ENCODE peak calls at places on chromosomes 3 and 15, in seven cellular contexts. S, Y, B, M, G, V and L are unnamed samples.

GRCh38 chr3:38713121-38713520 is 63.6 kb upstream of the SCN5A start:
- DNase-seq in S (no peak), G (no peak), V (no peak), Y (no peak), B (no peak), M (no peak), L (no peak)

GRCh38 chr3:16884084-16884747 is 539 bp upstream of the PLCL2 start:
- DNase-seq in M (peak), B (peak), V (peak), S (peak), G (no peak), Y (peak), L (peak)

GRCh38 chr3:42486814-42487569 is 15.5 kb upstream of the VIPR1 start:
- DNase-seq in G (no peak), B (no peak), S (no peak), V (no peak), Y (no peak), M (no peak), L (no peak)

GRCh38 chr3:52005571-52005986 is 9.9 kb upstream of the RPL29 start:
- DNase-seq in B (no peak), M (no peak), Y (peak), S (no peak), V (peak), G (peak), L (no peak)

GRCh38 chr15:74785716-74786032 is 3.8 kb downstream of the CSK start:
- DNase-seq in B (no peak), M (no peak), V (no peak), G (no peak), S (no peak), Y (no peak), L (no peak)

GRCh38 chr3:187209501-187209900 is 12.2 kb downstream of the RTP1 start:
- DNase-seq in B (no peak), Y (no peak), V (no peak), S (no peak), M (no peak), G (no peak), L (no peak)

GRCh38 chr15:90592144-90592887 is 62.6 kb downstream of the CRTC3 start:
- DNase-seq in V (no peak), M (no peak), S (no peak), G (no peak), B (no peak), Y (no peak), L (no peak)

GRCh38 chr15:42071717-42072116 is 22.6 kb downstream of the PLA2G4D start:
- DNase-seq in V (no peak), S (no peak), B (no peak), Y (no peak), M (no peak), G (no peak), L (no peak)

GRCh38 chr3:53102601-53103147 is 27.6 kb downstream of the RFT1 start:
- DNase-seq in B (no peak), M (no peak), S (no peak), G (no peak), Y (no peak), V (no peak), L (no peak)

GRCh38 chr3:187551419-187551818 is 118.8 kb downstream of the SST start:
- DNase-seq in S (no peak), G (no peak), V (no peak), B (no peak), Y (no peak), M (no peak), L (no peak)

GRCh38 chr3:43217633-43218032 is 68.7 kb upstream of the SNRK start:
- DNase-seq in S (no peak), Y (no peak), M (no peak), B (no peak), V (no peak), G (no peak), L (no peak)

GRCh38 chr3:134368751-134369105 is 5.5 kb downstream of the AMOTL2 start:
- DNase-seq in S (peak), G (no peak), V (no peak), M (peak), B (no peak), Y (no peak), L (no peak)

GRCh38 chr3:124593442-124593829 is 136.8 kb upstream of the UMPS start:
- DNase-seq in Y (no peak), G (no peak), V (no peak), S (no peak), M (no peak), B (no peak), L (no peak)

GRCh38 chr15:60213377-60214010 is 184.3 kb downstream of the ANXA2 start:
- DNase-seq in S (no peak), V (no peak), G (no peak), B (no peak), Y (peak), M (no peak), L (no peak)

GRCh38 chr3:100103558-100104441 is 10.5 kb downstream of the FILIP1L start:
- DNase-seq in G (peak), B (no peak), M (no peak), Y (no peak), V (no peak), S (no peak), L (no peak)

GRCh38 chr3:161890147-161890625 is 393.6 kb downstream of the OTOL1 start:
- DNase-seq in G (no peak), S (no peak), B (no peak), Y (peak), V (no peak), M (no peak), L (no peak)

GRCh38 chr3:187062526-187063177 is 76.6 kb downstream of the RPL39L start:
- DNase-seq in S (no peak), B (no peak), G (no peak), Y (peak), V (no peak), M (no peak), L (no peak)